ENCODE peak calls at places on chromosomes 16 and 17, in four cellular contexts. T, P, Q and Y are unnamed samples. For H3K4me1, the result is how much of the 10 kb centered on the place peaks cover.

GRCh38 chr17:32998111-32998892 is 6.7 kb downstream of the SPACA3 start:
- DNase-seq in T (peak), Q (peak), P (peak), Y (peak)

GRCh38 chr16:60137891-60138290 is 1403.8 kb upstream of the GOT2 start:
- DNase-seq in T (no peak), P (no peak), Q (no peak), Y (no peak)

GRCh38 chr17:58039975-58040374 is 32.9 kb upstream of the SRSF1 start:
- DNase-seq in Q (no peak), P (no peak), T (no peak), Y (no peak)

GRCh38 chr16:53515259-53515658 is 12.2 kb upstream of the AKTIP start:
- DNase-seq in P (peak), T (peak), Q (no peak), Y (no peak)

GRCh38 chr16:14322186-14322585 is 251.1 kb downstream of the MRTFB start:
- DNase-seq in T (no peak), Q (no peak), P (no peak), Y (no peak)

GRCh38 chr16:80735846-80736245 is 68.6 kb downstream of the CDYL2 start:
- DNase-seq in Q (no peak), P (no peak), T (no peak), Y (no peak)

GRCh38 chr17:19306160-19307111 is 56.1 kb downstream of the B9D1 start:
- DNase-seq in P (no peak), T (peak), Q (no peak), Y (no peak)

GRCh38 chr16:22194707-22195444 is 11.2 kb upstream of the EEF2K start:
- DNase-seq in Q (no peak), T (no peak), P (no peak), Y (no peak)

GRCh38 chr17:17269926-17270773 is 10.9 kb downstream of the COPS3 start:
- DNase-seq in P (no peak), Q (no peak), T (no peak), Y (no peak)

GRCh38 chr17:52376137-52376536 is 217.6 kb upstream of the CA10 start:
- DNase-seq in P (no peak), Q (no peak), T (no peak), Y (no peak)

GRCh38 chr17:82146663-82147654 is 48.9 kb upstream of the FASN start:
- DNase-seq in T (no peak), Q (no peak), P (no peak), Y (peak)

GRCh38 chr16:47644166-47644565 is 183.0 kb downstream of the PHKB start:
- DNase-seq in Q (no peak), P (peak), T (no peak), Y (no peak)

GRCh38 chr16:64459402-64459801 is 662.5 kb downstream of the CDH11 start:
- DNase-seq in Q (no peak), T (no peak), P (no peak), Y (no peak)

GRCh38 chr16:81483064-81483969 is 38.7 kb downstream of the CMIP start:
- DNase-seq in P (peak), T (no peak), Q (no peak), Y (peak)

GRCh38 chr16:11405331-11406176 is 60.3 kb downstream of the RMI2 start:
- DNase-seq in Q (no peak), T (no peak), P (peak), Y (peak)

GRCh38 chr17:27475981-27476895 is 20.0 kb downstream of the KSR1 start:
- DNase-seq in Q (no peak), T (no peak), P (no peak), Y (no peak)

GRCh38 chr17:41524261-41524660 is 3.8 kb downstream of the KRT19 start:
- DNase-seq in T (no peak), Q (no peak), P (no peak), Y (no peak)
- H3K4me1 ChIP-seq in T (under half), Q (under half), P (under half), Y (under half)

GRCh38 chr17:66964083-66964771 is at the start of gene CACNG4:
- DNase-seq in T (no peak), Q (no peak), P (no peak), Y (no peak)
- H3K4me3 ChIP-seq in T (peak), Q (peak), P (peak), Y (peak)

GRCh38 chr17:78896091-78896833 is 6.7 kb downstream of the CEP295NL start:
- DNase-seq in P (no peak), Q (no peak), T (peak), Y (no peak)

GRCh38 chr17:78893684-78894083 is 9.3 kb downstream of the CEP295NL start:
- DNase-seq in P (no peak), T (no peak), Q (no peak), Y (no peak)

GRCh38 chr17:78897639-78897996 is 5.4 kb downstream of the CEP295NL start:
- DNase-seq in P (peak), T (no peak), Q (no peak), Y (no peak)

GRCh38 chr17:78896834-78897638 is 6.0 kb downstream of the CEP295NL start:
- DNase-seq in P (no peak), Q (no peak), T (no peak), Y (no peak)

GRCh38 chr17:78895322-78895721 is 7.7 kb downstream of the CEP295NL start:
- DNase-seq in Q (no peak), T (no peak), P (peak), Y (no peak)
- H3K4me1 ChIP-seq in Q (under half), T (half or more), P (under half), Y (under half)

GRCh38 chr17:50059759-50060273 is 3.9 kb downstream of the ITGA3 start:
- DNase-seq in Q (peak), T (no peak), P (peak), Y (peak)
- H3K4me3 ChIP-seq in Q (no peak), T (no peak), P (peak), Y (peak)

DNA sequence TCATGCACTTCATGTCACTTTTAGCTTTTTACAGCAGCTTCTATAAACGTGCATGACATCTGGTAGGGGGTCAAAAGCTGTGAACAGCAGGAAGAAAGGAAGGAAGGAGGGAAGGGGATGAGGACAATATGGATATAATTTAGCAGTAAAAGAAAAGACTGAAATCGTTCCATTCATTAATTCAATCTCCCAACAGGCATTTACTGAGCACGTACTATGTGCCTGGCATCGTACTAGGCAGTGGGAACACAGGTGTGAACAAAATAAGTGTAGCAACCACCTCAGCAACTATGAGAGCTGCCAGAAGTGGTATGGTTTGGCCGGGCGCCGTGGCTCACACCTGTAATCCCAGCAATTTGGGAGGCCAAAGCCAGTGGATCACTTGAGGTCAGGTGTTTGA is 19.1 kb upstream of the USP7 start:
- DNase-seq in Q (no peak), P (no peak), T (no peak), Y (no peak)
- H3K4me1 ChIP-seq in Q (under half), P (under half), T (under half), Y (under half)

DNA sequence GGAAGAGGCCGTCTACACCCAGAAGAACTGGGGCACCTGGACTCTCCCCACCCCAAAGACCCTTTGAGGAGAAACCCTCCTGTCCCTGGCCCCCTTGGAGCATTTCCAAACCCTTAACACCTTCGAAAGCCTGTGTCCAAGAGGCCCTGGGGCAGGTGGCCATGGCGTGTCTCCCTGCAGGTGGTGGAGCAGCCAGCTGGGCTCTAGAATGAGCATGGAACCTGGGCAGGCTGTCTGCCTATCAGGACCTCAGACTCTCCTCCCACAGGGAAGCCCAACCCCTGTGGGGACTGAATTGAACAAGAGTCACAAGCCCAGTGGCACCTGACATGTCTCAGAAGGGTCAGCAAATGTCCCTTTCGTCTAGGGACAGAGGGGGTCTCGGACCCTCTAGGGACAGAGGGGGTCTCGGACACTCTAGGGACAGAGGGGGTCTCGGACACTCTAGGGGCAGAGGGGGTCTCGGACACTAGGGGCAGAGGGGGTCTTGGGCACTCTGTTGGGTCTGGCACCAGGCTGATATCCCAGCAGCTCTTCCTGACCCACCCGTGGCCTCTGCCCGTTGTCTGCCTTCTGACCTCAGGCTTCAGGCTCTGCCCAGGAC is 8.4 kb downstream of the CBX4 start:
- DNase-seq in P (no peak), T (no peak), Q (no peak), Y (no peak)
- H3K4me3 ChIP-seq in P (no peak), T (no peak), Q (no peak), Y (no peak)

DNA sequence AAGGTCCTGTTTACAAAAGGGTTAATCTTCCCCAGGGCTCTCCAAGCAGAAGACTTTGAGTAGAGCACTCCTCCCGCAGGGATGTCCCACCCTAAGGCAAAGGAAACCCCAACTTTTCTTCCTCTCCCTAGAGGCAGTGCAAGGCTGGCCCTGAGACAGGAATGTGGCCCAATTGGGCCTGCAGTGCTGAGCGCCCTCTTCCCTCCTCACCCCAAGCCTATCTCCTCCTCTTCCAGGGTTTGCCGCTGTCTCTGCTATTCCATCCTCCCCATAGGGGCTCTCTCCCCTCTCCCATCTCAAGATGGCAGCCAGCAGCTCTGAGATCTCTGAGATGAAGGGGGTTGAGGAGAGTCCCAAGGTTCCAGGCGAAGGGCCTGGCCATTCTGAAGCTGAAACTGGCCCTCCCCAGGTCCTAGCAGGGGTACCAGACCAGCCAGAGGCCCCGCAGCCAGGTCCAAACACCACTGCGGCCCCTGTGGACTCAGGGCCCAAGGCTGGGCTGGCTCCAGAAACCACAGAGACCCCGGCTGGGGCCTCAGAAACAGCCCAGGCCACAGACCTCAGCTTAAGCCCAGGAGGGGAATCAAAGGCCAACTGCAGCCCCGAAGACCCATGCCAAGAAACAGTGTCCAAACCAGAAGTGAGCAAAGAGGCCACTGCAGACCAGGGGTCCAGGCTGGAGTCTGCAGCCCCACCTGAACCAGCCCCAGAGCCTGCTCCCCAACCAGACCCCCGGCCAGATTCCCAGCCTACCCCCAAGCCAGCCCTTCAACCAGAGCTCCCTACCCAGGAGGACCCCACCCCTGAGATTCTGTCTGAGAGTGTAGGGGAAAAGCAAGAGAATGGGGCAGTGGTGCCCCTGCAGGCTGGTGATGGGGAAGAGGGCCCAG is 1.0 kb downstream of the PRRT2 start:
- DNase-seq in Q (no peak), P (no peak), T (no peak), Y (peak)
- H3K4me1 ChIP-seq in Q (under half), P (under half), T (half or more), Y (under half)

DNA sequence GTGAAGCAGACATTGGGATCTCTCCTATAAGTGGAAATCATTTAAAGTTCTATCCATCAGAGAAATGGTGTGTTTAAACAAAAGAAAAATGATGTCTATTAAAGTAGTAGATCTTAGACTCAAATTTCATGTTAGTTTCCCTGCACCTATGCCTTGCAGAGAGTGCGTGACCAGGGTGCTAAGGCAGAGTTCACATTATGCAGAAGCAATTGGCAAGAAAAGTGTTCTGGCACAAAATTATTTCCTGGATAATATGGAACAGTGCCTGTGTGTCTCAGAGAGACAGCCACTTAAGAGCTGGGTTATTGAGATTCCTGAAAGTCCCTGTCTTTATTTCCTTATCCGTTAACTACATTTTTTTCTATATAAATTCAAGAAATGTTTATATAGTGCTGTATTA is 457.0 kb downstream of the CDH8 start:
- DNase-seq in T (no peak), P (no peak), Q (no peak), Y (no peak)
- H3K4me3 ChIP-seq in T (no peak), P (no peak), Q (no peak), Y (no peak)

DNA sequence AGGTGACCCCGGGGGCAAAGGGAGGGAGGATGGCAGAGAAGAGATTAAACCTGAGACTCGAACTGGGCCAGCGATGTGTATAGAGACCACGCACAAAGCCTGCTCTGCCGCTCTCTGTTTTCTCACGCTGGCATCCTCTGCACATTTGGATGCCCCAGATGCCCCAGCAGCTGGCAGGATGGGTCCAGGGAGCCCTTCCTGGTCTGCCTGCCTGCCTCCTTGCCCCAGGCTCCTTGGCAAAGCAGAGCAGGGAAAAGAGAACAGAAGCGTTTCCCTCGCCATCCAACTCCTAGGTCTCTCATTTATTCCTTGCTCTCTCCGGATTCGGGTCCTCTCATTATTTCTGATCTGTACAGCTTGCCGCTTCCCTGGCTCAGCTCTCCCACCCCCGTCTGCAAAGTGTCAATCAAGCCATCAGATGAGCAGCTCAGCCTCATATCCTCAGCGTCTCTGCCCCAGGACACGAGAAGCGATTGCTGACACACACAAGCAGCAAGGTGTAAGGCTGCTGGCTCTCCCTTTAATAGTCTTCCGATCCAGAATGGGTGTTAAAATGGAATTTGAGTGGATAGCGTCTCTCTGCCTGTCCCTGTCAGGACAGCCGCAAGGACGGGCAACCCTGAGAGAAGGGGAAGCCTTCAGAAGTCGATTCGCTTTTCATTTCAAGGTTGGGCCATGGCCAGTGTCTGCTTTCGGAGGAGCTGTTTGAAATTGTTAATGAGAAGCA is 5.0 kb upstream of the PIPOX start:
- DNase-seq in T (no peak), P (no peak), Q (no peak), Y (no peak)
- H3K4me1 ChIP-seq in T (under half), P (under half), Q (under half), Y (under half)